ENCODE peak calls at places on chromosome 18, in six cellular contexts. J is OCI-LY7, G is AG04450, F is mammary epithelial cell, Q is H1, B is fibroblast of lung. R is an unnamed sample.

GRCh38 chr18:9101730-9102390 is 639 bp upstream of the NDUFV2 start:
- DNase-seq in J (peak; percentile 78), G (no peak), B (peak; percentile 76), F (peak; percentile 35), Q (no peak), R (no peak)

GRCh38 chr18:8367217-8367988 is 241.8 kb upstream of the RAB12 start:
- DNase-seq in F (no peak), J (no peak), B (peak; percentile 27), G (no peak), Q (peak; percentile 46), R (no peak)

GRCh38 chr18:10318686-10318960 is 135.8 kb upstream of the APCDD1 start:
- DNase-seq in G (no peak), F (no peak), B (peak; percentile 36), J (no peak), Q (no peak), R (no peak)

GRCh38 chr18:55124078-55124477 is 164.8 kb upstream of the CCDC68 start:
- DNase-seq in G (no peak), B (peak; percentile 72), F (no peak), J (no peak), Q (no peak), R (peak; percentile 52)

GRCh38 chr18:79506191-79507075 is 110.7 kb downstream of the NFATC1 start:
- DNase-seq in Q (no peak), B (peak; percentile 62), G (no peak), J (no peak), F (no peak), R (no peak)

GRCh38 chr18:52283927-52284326 is 56.1 kb upstream of the DCC start:
- DNase-seq in G (no peak), B (no peak), Q (no peak), F (no peak), J (no peak), R (no peak)

GRCh38 chr18:8890957-8891464 is 185.7 kb downstream of the MTCL1 start:
- DNase-seq in Q (peak; percentile 60), J (no peak), F (peak; percentile 97), G (peak; percentile 82), B (peak; percentile 99), R (peak; percentile 79)

GRCh38 chr18:49861659-49862058 is 48.3 kb upstream of the ACAA2 start:
- DNase-seq in F (no peak), Q (no peak), B (no peak), G (no peak), J (peak; percentile 8), R (no peak)

GRCh38 chr18:10233082-10233875 is 221.2 kb upstream of the APCDD1 start:
- DNase-seq in Q (no peak), G (no peak), B (no peak), J (no peak), F (no peak), R (no peak)

GRCh38 chr18:51519571-51519970 is 322.1 kb upstream of the MEX3C start:
- DNase-seq in F (no peak), B (no peak), G (no peak), J (no peak), Q (no peak), R (no peak)

GRCh38 chr18:10419420-10420103 is 34.9 kb upstream of the APCDD1 start:
- DNase-seq in J (no peak), B (peak; percentile 88), G (no peak), Q (no peak), F (peak; percentile 86), R (no peak)

GRCh38 chr18:14947482-14948162 is 199.7 kb downstream of the ANKRD30B start:
- DNase-seq in B (no peak), J (no peak), F (no peak), Q (no peak), G (no peak), R (no peak)

GRCh38 chr18:46734981-46735380 is 21.9 kb downstream of the ST8SIA5 start:
- DNase-seq in F (no peak), Q (no peak), B (no peak), J (no peak), G (no peak), R (no peak)

GRCh38 chr18:57737661-57738060 is 65.5 kb downstream of the ATP8B1 start:
- DNase-seq in Q (no peak), F (peak; percentile 94), J (no peak), G (peak; percentile 96), B (peak; percentile 99), R (peak; percentile 65)

GRCh38 chr18:9535430-9535972 is 60.2 kb downstream of the RALBP1 start:
- DNase-seq in J (no peak), F (no peak), Q (no peak), G (peak; percentile 86), B (peak; percentile 85), R (peak; percentile 90)

GRCh38 chr18:62537946-62538345 is 15.1 kb downstream of the ZCCHC2 start:
- DNase-seq in G (no peak), J (no peak), B (no peak), F (peak; percentile 69), Q (no peak), R (no peak)

GRCh38 chr18:48855422-48856377 is 95.1 kb downstream of the SMAD7 start:
- DNase-seq in F (no peak), J (no peak), Q (no peak), G (no peak), B (peak; percentile 49), R (no peak)

GRCh38 chr18:61953641-61954040 is 60.8 kb upstream of the RNF152 start:
- DNase-seq in Q (no peak), F (no peak), B (no peak), J (no peak), G (no peak), R (no peak)

GRCh38 chr18:21599585-21600525 is 649 bp downstream of the ESCO1 start:
- DNase-seq in B (peak; percentile 3), F (no peak), Q (no peak), J (peak; percentile 75), G (no peak), R (no peak)

GRCh38 chr18:36593001-36593400 is 235.8 kb downstream of the TPGS2 start:
- DNase-seq in G (no peak), J (no peak), Q (no peak), F (peak; percentile 78), B (peak; percentile 40), R (no peak)

GRCh38 chr18:57660961-57661360 is 39.3 kb upstream of the NARS1 start:
- DNase-seq in B (peak; percentile 80), J (no peak), F (no peak), G (peak; percentile 54), Q (no peak), R (no peak)

GRCh38 chr18:39448942-39449341 is 1883.3 kb upstream of the CELF4 start:
- DNase-seq in Q (no peak), J (no peak), B (no peak), G (no peak), F (peak; percentile 44), R (no peak)

GRCh38 chr18:38563396-38563980 is 997.9 kb upstream of the CELF4 start:
- DNase-seq in G (no peak), B (no peak), Q (no peak), F (peak; percentile 31), J (no peak), R (no peak)

GRCh38 chr18:22563098-22563707 is 145.5 kb upstream of the CTAGE1 start:
- DNase-seq in F (peak; percentile 85), Q (no peak), J (peak; percentile 39), B (peak; percentile 95), G (peak; percentile 78), R (peak; percentile 84)

GRCh38 chr18:62282188-62282629 is 42.9 kb upstream of the TNFRSF11A start:
- DNase-seq in G (peak; percentile 41), B (peak; percentile 91), Q (no peak), F (peak; percentile 6), J (no peak), R (peak; percentile 81)

GRCh38 chr18:74739926-74740325 is 142.3 kb downstream of the ZNF407 start:
- DNase-seq in Q (no peak), B (no peak), G (no peak), F (no peak), J (no peak), R (no peak)
- TF ChIP-seq CTCF in Q (no peak), B (no peak), G (no peak), F (no peak), J (no peak), R (no peak)

DNA sequence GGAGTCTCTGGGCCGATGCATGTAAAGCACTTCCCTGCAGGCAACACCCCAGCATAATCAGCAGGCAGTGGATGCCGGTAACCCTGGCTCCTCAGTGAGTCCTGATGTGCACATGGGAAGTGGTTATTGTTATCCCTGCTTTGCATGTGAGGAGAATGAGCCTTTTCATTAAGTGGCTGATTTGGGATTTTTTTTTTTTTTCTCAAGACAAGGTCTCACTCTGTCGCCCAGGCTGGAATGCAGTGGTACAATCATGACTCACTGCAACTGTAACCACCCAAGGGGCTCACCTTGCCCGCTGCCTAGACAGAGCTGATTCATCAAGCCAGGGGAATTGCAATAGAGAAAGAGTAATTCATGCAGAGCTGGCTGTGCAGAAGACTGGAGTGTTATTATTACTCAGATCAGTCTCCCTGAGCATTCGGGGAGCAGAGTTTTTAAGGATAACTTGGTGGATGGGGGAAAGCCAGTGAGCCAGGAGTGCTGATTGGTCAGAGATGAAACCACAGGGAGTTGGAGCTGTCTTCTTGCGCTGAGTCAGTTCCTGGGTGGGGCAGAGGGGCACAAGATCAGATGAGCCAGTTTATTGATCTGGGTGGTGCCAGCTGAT is 95.4 kb downstream of the SOCS6 start:
- DNase-seq in Q (no peak), F (peak; percentile 99), G (peak; percentile 37), J (no peak), B (peak; percentile 96), R (peak; percentile 38)
- H3K4me3 ChIP-seq in Q (no peak overlapping the region), F (no peak overlapping the region), G (no peak overlapping the region), J (no peak overlapping the region), B (no peak overlapping the region), R (no peak overlapping the region)

GRCh38 chr18:26657618-26658581 is 109.5 kb upstream of the KCTD1 start:
- DNase-seq in G (no peak), J (no peak), F (no peak), B (no peak), Q (no peak), R (no peak)

GRCh38 chr18:26656401-26656943 is 108.1 kb upstream of the KCTD1 start:
- DNase-seq in B (no peak), J (no peak), G (no peak), Q (no peak), F (no peak), R (no peak)

GRCh38 chr18:26655010-26655613 is 106.8 kb upstream of the KCTD1 start:
- DNase-seq in F (no peak), B (peak; percentile 23), G (no peak), J (no peak), Q (no peak), R (no peak)

GRCh38 chr18:26655614-26656400 is 107.5 kb upstream of the KCTD1 start:
- DNase-seq in Q (no peak), J (no peak), G (no peak), F (peak; percentile 63), B (peak; percentile 53), R (no peak)

DNA sequence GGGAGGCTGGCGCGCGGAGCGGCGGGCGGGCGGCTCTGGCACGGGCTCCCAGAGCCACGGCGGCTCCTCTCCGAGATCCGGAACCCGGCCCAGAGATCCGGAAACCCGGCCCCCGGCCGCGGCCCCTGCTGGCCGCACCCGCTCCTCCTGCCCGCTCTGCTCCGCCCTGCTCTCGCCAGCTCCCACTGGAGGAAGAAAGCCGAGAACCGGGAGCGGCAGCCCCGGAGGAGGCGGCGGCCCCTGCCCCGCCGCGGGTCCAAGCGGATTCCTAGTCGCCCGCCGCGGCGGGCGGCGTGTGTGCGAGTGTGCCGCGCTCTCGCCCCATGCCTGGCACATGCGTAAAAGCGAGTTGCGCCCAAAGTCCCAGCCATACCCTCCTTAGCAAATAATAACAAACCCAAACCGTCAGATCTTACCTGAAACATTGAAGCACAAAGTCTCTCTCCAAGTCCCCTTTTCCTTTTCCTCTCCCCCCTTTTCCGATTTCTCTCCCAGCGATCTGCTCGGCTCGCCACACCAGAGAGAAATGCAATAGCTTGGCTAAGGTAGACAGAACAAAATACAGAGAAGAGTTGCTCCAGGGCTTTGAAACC is 108.7 kb upstream of the KCTD1 start:
- DNase-seq in F (peak; percentile 73), J (no peak), B (peak; percentile 71), Q (no peak), G (peak; percentile 3), R (no peak)
- TF ChIP-seq CTCF in F (no peak), J (no peak), B (peak; percentile 12), Q (peak; percentile 19), G (peak; percentile 46), R (peak; percentile 42)

GRCh38 chr18:76391746-76392145 is 103.3 kb downstream of the ZNF516 start:
- DNase-seq in F (no peak), B (no peak), G (no peak), Q (no peak), J (no peak), R (no peak)
- H3K4me3 ChIP-seq in F (no peak overlapping the region), B (no peak overlapping the region), G (no peak overlapping the region), Q (no peak overlapping the region), J (no peak overlapping the region), R (no peak overlapping the region)